ENCODE peak calls at places on chromosome 10, in seven cellular contexts. O, S, C, I, D, P and K are unnamed samples.

GRCh38 chr10:30742471-30742870 is 112.9 kb upstream of the LYZL2 start:
- ATAC-seq in O (no peak), S (no peak), C (no peak), I (peak; percentile 54), D (peak; percentile 92), P (no peak), K (no peak)

GRCh38 chr10:34528320-34528719 is 286.8 kb downstream of the PARD3 start:
- ATAC-seq in O (peak; percentile 62), S (no peak), C (peak; percentile 68), I (peak; percentile 54), D (no peak), P (no peak), K (peak; percentile 69)

GRCh38 chr10:18178862-18179483 is 38.7 kb downstream of the CACNB2 start:
- ATAC-seq in O (peak; percentile 8), S (no peak), C (no peak), I (no peak), D (no peak), P (no peak), K (no peak)

GRCh38 chr10:24882047-24882698 is 70.2 kb downstream of the PRTFDC1 start:
- ATAC-seq in O (no peak), S (no peak), C (peak; percentile 32), I (peak; percentile 70), D (peak; percentile 81), P (peak; percentile 26), K (no peak)

GRCh38 chr10:29127731-29128130 is 161.1 kb upstream of the LYZL1 start:
- ATAC-seq in O (no peak), S (no peak), C (no peak), I (no peak), D (no peak), P (no peak), K (no peak)

GRCh38 chr10:31118561-31118960 is 86.9 kb upstream of the ZNF438 start:
- ATAC-seq in O (no peak), S (no peak), C (peak; percentile 36), I (no peak), D (no peak), P (no peak), K (no peak)

GRCh38 chr10:75202321-75203096 is 8.1 kb upstream of the VDAC2 start:
- ATAC-seq in O (peak; percentile 46), S (peak; percentile 81), C (peak; percentile 98), I (no peak), D (no peak), P (peak; percentile 47), K (peak; percentile 86)

GRCh38 chr10:83522881-83523386 is 616.4 kb upstream of the GHITM start:
- ATAC-seq in O (no peak), S (no peak), C (peak; percentile 35), I (no peak), D (no peak), P (no peak), K (no peak)

GRCh38 chr10:103747193-103747865 is 108.0 kb downstream of the SH3PXD2A start:
- ATAC-seq in O (no peak), S (no peak), C (no peak), I (peak; percentile 31), D (no peak), P (no peak), K (no peak)

GRCh38 chr10:53090725-53091124 is 318.1 kb upstream of the MBL2 start:
- ATAC-seq in O (no peak), S (no peak), C (no peak), I (no peak), D (no peak), P (no peak), K (no peak)

GRCh38 chr10:94683214-94684054 is at the start of gene CYP2C18:
- ATAC-seq in O (no peak), S (no peak), C (no peak), I (no peak), D (no peak), P (peak; percentile 24), K (no peak)

GRCh38 chr10:98340946-98341345 is 73.0 kb upstream of the LOXL4 start:
- ATAC-seq in O (no peak), S (no peak), C (no peak), I (no peak), D (no peak), P (no peak), K (peak; percentile 68)

GRCh38 chr10:132518572-132519381 is 18.8 kb upstream of the INPP5A start:
- ATAC-seq in O (peak; percentile 86), S (no peak), C (no peak), I (peak; percentile 40), D (no peak), P (peak; percentile 78), K (no peak)

GRCh38 chr10:60114765-60115586 is 208.6 kb upstream of the CCDC6 start:
- ATAC-seq in O (peak; percentile 76), S (peak; percentile 73), C (peak; percentile 70), I (no peak), D (no peak), P (peak; percentile 80), K (peak; percentile 84)

GRCh38 chr10:95324436-95325268 is 33.8 kb upstream of the PDLIM1 start:
- ATAC-seq in O (no peak), S (no peak), C (peak; percentile 5), I (no peak), D (no peak), P (peak; percentile 81), K (no peak)

GRCh38 chr10:23190872-23191763 is 994 bp upstream of the PTF1A start:
- ATAC-seq in O (peak; percentile 5), S (peak; percentile 37), C (no peak), I (no peak), D (no peak), P (no peak), K (no peak)

GRCh38 chr10:58919927-58920654 is 256.4 kb upstream of the PHYHIPL start:
- ATAC-seq in O (no peak), S (no peak), C (peak; percentile 65), I (peak; percentile 40), D (no peak), P (no peak), K (peak; percentile 90)

GRCh38 chr10:7547825-7548224 is 118.9 kb downstream of the ITIH5 start:
- ATAC-seq in O (no peak), S (peak; percentile 52), C (no peak), I (no peak), D (no peak), P (no peak), K (no peak)

GRCh38 chr10:106588019-106588418 is 576.5 kb downstream of the SORCS1 start:
- ATAC-seq in O (no peak), S (no peak), C (no peak), I (no peak), D (no peak), P (no peak), K (no peak)